ENCODE peak calls at places on chromosomes 3 and 15, in nine cellular contexts. I is HTR-8/SVneo; H is right cardiac atrium; K is activated CD4-positive, alpha-beta T cell treated with anti-CD3 and anti-CD28 coated beads for 48 hours; Y is HT-29; J is KG1; G is HL-60; C is AG09319; F is nephron progenitor cell. M is an unnamed sample.

GRCh38 chr15:59315914-59316428 is 56.7 kb downstream of the MYO1E start:
- DNase-seq in I (no peak), H (no peak), K (no peak), Y (peak), J (no peak), G (no peak), C (no peak), F (no peak), M (no peak)

GRCh38 chr3:145698749-145699148 is 462.2 kb downstream of the PLOD2 start:
- DNase-seq in I (no peak), H (no peak), K (no peak), Y (no peak), J (no peak), G (no peak), C (no peak), F (no peak), M (no peak)

GRCh38 chr3:192608756-192609155 is 118.6 kb downstream of the FGF12 start:
- DNase-seq in I (no peak), H (no peak), K (no peak), Y (no peak), J (no peak), G (no peak), C (no peak), F (no peak), M (no peak)

GRCh38 chr3:15291589-15292541 is 40.5 kb downstream of the SH3BP5 start:
- DNase-seq in I (no peak), H (no peak), K (peak), Y (no peak), J (peak), G (no peak), C (no peak), F (no peak), M (no peak)

GRCh38 chr3:46517016-46517770 is 19.4 kb downstream of the RTP3 start:
- DNase-seq in I (peak), H (no peak), K (no peak), Y (no peak), J (no peak), G (no peak), C (no peak), F (no peak), M (no peak)

GRCh38 chr3:148861277-148861869 is 3.7 kb upstream of the CPA3 start:
- DNase-seq in I (peak), H (no peak), K (no peak), Y (peak), J (peak), G (peak), C (peak), F (no peak), M (no peak)

GRCh38 chr15:32134777-32135307 is 104.5 kb downstream of the CHRNA7 start:
- DNase-seq in I (no peak), H (no peak), K (no peak), Y (no peak), J (no peak), G (no peak), C (no peak), F (no peak), M (no peak)

GRCh38 chr3:112931737-112932521 is 43.0 kb downstream of the CD200R1 start:
- DNase-seq in I (no peak), H (peak), K (no peak), Y (no peak), J (no peak), G (no peak), C (no peak), F (no peak), M (no peak)

GRCh38 chr15:58865420-58865880 is 68.0 kb downstream of the SLTM start:
- DNase-seq in I (no peak), H (peak), K (no peak), Y (no peak), J (no peak), G (no peak), C (no peak), F (no peak), M (peak)

GRCh38 chr3:129836381-129837056 is 57.0 kb downstream of the TMCC1 start:
- DNase-seq in I (no peak), H (no peak), K (no peak), Y (no peak), J (no peak), G (no peak), C (no peak), F (no peak), M (no peak)

GRCh38 chr15:25689592-25689991 is 173.5 kb downstream of the ATP10A start:
- DNase-seq in I (no peak), H (no peak), K (no peak), Y (no peak), J (no peak), G (no peak), C (no peak), F (no peak), M (no peak)

GRCh38 chr3:110526732-110527727 is 544.6 kb upstream of the NECTIN3 start:
- DNase-seq in I (peak), H (no peak), K (no peak), Y (peak), J (no peak), G (no peak), C (no peak), F (no peak), M (no peak)

GRCh38 chr3:134718736-134719135 is 67.9 kb upstream of the KY start:
- DNase-seq in I (no peak), H (no peak), K (no peak), Y (no peak), J (no peak), G (no peak), C (no peak), F (no peak), M (no peak)

GRCh38 chr15:74383695-74384565 is 16.5 kb upstream of the CYP11A1 start:
- DNase-seq in I (no peak), H (no peak), K (peak), Y (peak), J (no peak), G (no peak), C (no peak), F (no peak), M (no peak)

GRCh38 chr3:30352919-30353318 is 253.5 kb upstream of the TGFBR2 start:
- DNase-seq in I (no peak), H (no peak), K (no peak), Y (no peak), J (no peak), G (no peak), C (no peak), F (no peak), M (no peak)

GRCh38 chr3:53941945-53942344 is 50.3 kb upstream of the SELENOK start:
- DNase-seq in I (no peak), H (no peak), K (no peak), Y (no peak), J (no peak), G (no peak), C (no peak), F (no peak), M (no peak)

GRCh38 chr15:38251726-38252480 is 733 bp upstream of the SPRED1 start:
- DNase-seq in I (peak), H (peak), K (peak), Y (peak), J (peak), G (peak), C (peak), F (peak), M (peak)

GRCh38 chr3:100496711-100497261 is 4.4 kb downstream of the TMEM45A start:
- DNase-seq in I (peak), H (no peak), K (no peak), Y (no peak), J (no peak), G (no peak), C (no peak), F (no peak), M (no peak)

GRCh38 chr15:65327651-65328393 is 23.3 kb downstream of the RNU5B-1 start:
- DNase-seq in I (no peak), H (no peak), K (no peak), Y (no peak), J (no peak), G (no peak), C (no peak), F (no peak), M (no peak)

GRCh38 chr3:39429466-39429865 is 22.9 kb downstream of the RPSA start:
- DNase-seq in I (no peak), H (no peak), K (no peak), Y (no peak), J (no peak), G (no peak), C (no peak), F (no peak), M (no peak)

GRCh38 chr3:16050641-16051467 is 123.6 kb upstream of the GALNT15 start:
- DNase-seq in I (no peak), H (peak), K (no peak), Y (no peak), J (peak), G (peak), C (no peak), F (no peak), M (no peak)

GRCh38 chr15:50778089-50778488 is 12.6 kb upstream of the SPPL2A start:
- DNase-seq in I (no peak), H (no peak), K (no peak), Y (no peak), J (no peak), G (no peak), C (no peak), F (no peak), M (no peak)

GRCh38 chr15:29568840-29569532 is 253.3 kb downstream of the TJP1 start:
- DNase-seq in I (peak), H (no peak), K (no peak), Y (peak), J (no peak), G (no peak), C (no peak), F (peak), M (no peak)

GRCh38 chr3:56694852-56695563 is 11.9 kb upstream of the TASOR start:
- DNase-seq in I (no peak), H (no peak), K (no peak), Y (no peak), J (no peak), G (no peak), C (no peak), F (no peak), M (no peak)

GRCh38 chr15:69405110-69405509 is 9.0 kb upstream of the KIF23 start:
- DNase-seq in I (no peak), H (no peak), K (no peak), Y (no peak), J (no peak), G (no peak), C (no peak), F (no peak), M (no peak)

GRCh38 chr3:118075873-118076272 is 958.8 kb downstream of the IGSF11 start:
- DNase-seq in I (no peak), H (peak), K (no peak), Y (no peak), J (no peak), G (no peak), C (no peak), F (no peak), M (no peak)

GRCh38 chr3:141878812-141879211 is 2.4 kb downstream of the ATP1B3 start:
- DNase-seq in I (no peak), H (no peak), K (no peak), Y (no peak), J (no peak), G (no peak), C (no peak), F (no peak), M (no peak)

GRCh38 chr3:70519913-70520659 is 207.6 kb upstream of the MDFIC2 start:
- DNase-seq in I (no peak), H (no peak), K (no peak), Y (no peak), J (no peak), G (no peak), C (no peak), F (no peak), M (no peak)

GRCh38 chr15:59532770-59533379 is 78.7 kb upstream of the GCNT3 start:
- DNase-seq in I (peak), H (peak), K (peak), Y (peak), J (peak), G (no peak), C (no peak), F (peak), M (no peak)

GRCh38 chr3:140117111-140117526 is 182.1 kb downstream of the CLSTN2 start:
- DNase-seq in I (no peak), H (no peak), K (no peak), Y (peak), J (no peak), G (no peak), C (no peak), F (peak), M (no peak)

GRCh38 chr15:85834651-85835050 is 39.9 kb upstream of the KLHL25 start:
- DNase-seq in I (no peak), H (no peak), K (no peak), Y (no peak), J (no peak), G (no peak), C (no peak), F (no peak), M (no peak)

GRCh38 chr3:98027084-98027445 is 8.1 kb downstream of the GABRR3 start:
- DNase-seq in I (no peak), H (no peak), K (no peak), Y (no peak), J (no peak), G (no peak), C (no peak), F (no peak), M (no peak)

GRCh38 chr3:99175276-99175801 is 273.8 kb upstream of the DCBLD2 start:
- DNase-seq in I (no peak), H (no peak), K (no peak), Y (no peak), J (no peak), G (no peak), C (no peak), F (no peak), M (no peak)

GRCh38 chr3:25604107-25604805 is 60.5 kb downstream of the TOP2B start:
- DNase-seq in I (peak), H (no peak), K (no peak), Y (no peak), J (no peak), G (peak), C (peak), F (no peak), M (no peak)

GRCh38 chr3:124345845-124346244 is 353.9 kb upstream of the ROPN1 start:
- DNase-seq in I (no peak), H (no peak), K (no peak), Y (no peak), J (no peak), G (no peak), C (no peak), F (no peak), M (no peak)

M was measured in ovary.